ENCODE peak calls at places on chromosomes 4 and X, in four cellular contexts. U is HEK293T, Z is GM12878, R is K562. D is an unnamed sample.
A peak's percentile ranks its signal among the peaks of the same experiment; 100 is the strongest.

GRCh38 chrX:17802756-17803155 is 58.3 kb downstream of the RAI2 start:
- DNase-seq in U (no peak), Z (no peak), R (no peak), D (no peak)

GRCh38 chr4:42458686-42459085 is 61.4 kb downstream of the SHISA3 start:
- DNase-seq in U (no peak), Z (no peak), R (no peak), D (no peak)

GRCh38 chrX:22296871-22297270 is 24.2 kb downstream of the CBLL2 start:
- DNase-seq in U (no peak), Z (no peak), R (no peak), D (no peak)

GRCh38 chr4:113375964-113376666 is 326.7 kb downstream of the ANK2 start:
- DNase-seq in U (no peak), Z (no peak), R (no peak), D (no peak)

GRCh38 chrX:56764975-56765791 is 36.1 kb downstream of the NBDY start:
- DNase-seq in U (no peak), Z (no peak), R (no peak), D (no peak)

GRCh38 chr4:153233761-153234371 is 29.6 kb downstream of the TRIM2 start:
- DNase-seq in U (no peak), Z (no peak), R (no peak), D (no peak)

GRCh38 chr4:79445371-79445781 is 37.3 kb upstream of the GK2 start:
- DNase-seq in U (peak; percentile 6), Z (no peak), R (no peak), D (no peak)

GRCh38 chr4:101337688-101338087 is 9.6 kb downstream of the PPP3CA start:
- DNase-seq in U (no peak), Z (no peak), R (no peak), D (no peak)

GRCh38 chrX:118116308-118117068 is at the start of gene KLHL13:
- DNase-seq in U (peak; percentile 71), Z (no peak), R (peak; percentile 48), D (no peak)

GRCh38 chr4:83890816-83891215 is 354.9 kb downstream of the GPAT3 start:
- DNase-seq in U (no peak), Z (no peak), R (no peak), D (no peak)

GRCh38 chrX:2862404-2862803 is 33.7 kb downstream of the GYG2 start:
- DNase-seq in U (no peak), Z (no peak), R (no peak), D (peak; percentile 7)

GRCh38 chr4:576245-576821 is at the start of gene TMEM271:
- DNase-seq in U (no peak), Z (no peak), R (no peak), D (no peak)

GRCh38 chr4:48483777-48484493 is 792 bp downstream of the SLC10A4 start:
- DNase-seq in U (no peak), Z (no peak), R (peak; percentile 41), D (no peak)

GRCh38 chrX:7201481-7201880 is 53.5 kb upstream of the PUDP start:
- DNase-seq in U (no peak), Z (no peak), R (no peak), D (no peak)

GRCh38 chr4:98601719-98602118 is 56.7 kb downstream of the TSPAN5 start:
- DNase-seq in U (no peak), Z (no peak), R (no peak), D (no peak)

GRCh38 chrX:4265036-4265435 is 551.6 kb upstream of the PRKX start:
- DNase-seq in U (no peak), Z (no peak), R (no peak), D (no peak)

GRCh38 chr4:2375427-2375826 is 43.0 kb downstream of the ZFYVE28 start:
- DNase-seq in U (no peak), Z (no peak), R (peak; percentile 75), D (no peak)

GRCh38 chr4:189769131-189769530 is 171.5 kb upstream of the FRG1 start:
- DNase-seq in U (no peak), Z (no peak), R (no peak), D (no peak)

GRCh38 chrX:47815901-47816845 is 20.5 kb upstream of the ZNF81 start:
- DNase-seq in U (no peak), Z (no peak), R (peak; percentile 11), D (no peak)

GRCh38 chr4:190015538-190016368 is 11.3 kb downstream of the FRG2 start:
- DNase-seq in U (no peak), Z (no peak), R (no peak), D (no peak)

GRCh38 chr4:146577111-146577510 is 55.4 kb upstream of the SLC10A7 start:
- DNase-seq in U (no peak), Z (no peak), R (no peak), D (no peak)

GRCh38 chr4:186068581-186069402 is at the start of gene TLR3:
- DNase-seq in U (no peak), Z (no peak), R (no peak), D (no peak)

GRCh38 chr4:15110120-15110571 is 107.9 kb downstream of the CPEB2 start:
- DNase-seq in U (no peak), Z (no peak), R (no peak), D (no peak)

GRCh38 chr4:95625020-95625419 is 76.2 kb upstream of the UNC5C start:
- DNase-seq in U (no peak), Z (no peak), R (no peak), D (no peak)
- TF ChIP-seq FOXK2 in U (no peak), Z (no peak), R (no peak), D (no peak)

GRCh38 chr4:188262464-188262863 is 123.2 kb downstream of the TRIML1 start:
- DNase-seq in U (no peak), Z (no peak), R (no peak), D (no peak)
- TF ChIP-seq FOXK2 in U (no peak), Z (no peak), R (no peak), D (no peak)

GRCh38 chr4:23105759-23106370 is 413.1 kb downstream of the GBA3 start:
- DNase-seq in U (no peak), Z (no peak), R (no peak), D (no peak)
- TF ChIP-seq FOXK2 in U (no peak), Z (no peak), R (no peak), D (no peak)

DNA sequence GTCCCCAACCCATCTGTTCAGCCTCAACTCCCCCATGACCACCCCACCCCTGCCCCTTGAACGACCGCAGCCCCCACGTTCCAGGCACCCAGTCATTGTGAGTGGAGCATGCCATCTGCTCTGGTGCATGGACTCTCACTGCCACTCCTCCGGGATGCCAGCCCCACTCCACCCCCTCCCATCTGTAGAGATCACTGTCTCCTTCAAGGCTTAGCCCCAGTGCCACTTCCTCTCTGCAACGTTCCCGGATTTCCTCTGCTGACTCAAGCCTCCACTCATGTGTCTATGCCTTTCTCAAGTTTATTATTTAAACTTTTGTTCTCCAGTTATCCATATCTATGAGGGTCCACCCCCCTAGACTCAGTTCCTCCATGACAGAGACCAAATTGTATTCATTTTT is 54.0 kb downstream of the MAML3 start:
- DNase-seq in U (no peak), Z (no peak), R (no peak), D (no peak)
- TF ChIP-seq FOXK2 in U (no peak), Z (no peak), R (no peak), D (no peak)

D was measured in HepG2.